ENCODE peak calls at places on chromosomes 5 and 9, in four cellular contexts. L is sciatic nerve; Y is activated CD8-positive, alpha-beta T cell treated with anti-CD3 and anti-CD28 coated beads, Interleukin-2, amount 10 ng/mL, durations not matched to agents 7 days and 5 days; F is left lung. V is an unnamed sample.

GRCh38 chr9:129131300-129132145 is 20.3 kb downstream of the PTPA start:
- ATAC-seq in L (peak), Y (peak), F (peak), V (peak)

GRCh38 chr5:148179234-148179824 is 11.0 kb downstream of the SPINK14 start:
- ATAC-seq in L (peak), Y (no peak), F (peak), V (no peak)

GRCh38 chr5:137880313-137880712 is 8.9 kb upstream of the PKD2L2 start:
- ATAC-seq in L (peak), Y (no peak), F (no peak), V (peak)

GRCh38 chr5:177335043-177335700 is 16.3 kb downstream of the LMAN2 start:
- ATAC-seq in L (no peak), Y (no peak), F (no peak), V (no peak)

GRCh38 chr9:88535226-88535931 is 401 bp downstream of the NXNL2 start:
- ATAC-seq in L (no peak), Y (peak), F (peak), V (peak)

GRCh38 chr5:112923148-112923917 is 1.3 kb upstream of the REEP5 start:
- ATAC-seq in L (no peak), Y (peak), F (no peak), V (no peak)

GRCh38 chr5:133749331-133749985 is 137.1 kb upstream of the FSTL4 start:
- ATAC-seq in L (no peak), Y (no peak), F (no peak), V (no peak)

GRCh38 chr9:120655005-120655622 is 59.2 kb downstream of the MEGF9 start:
- ATAC-seq in L (no peak), Y (peak), F (peak), V (no peak)

GRCh38 chr5:112374356-112374755 is 44.7 kb downstream of the EPB41L4A start:
- ATAC-seq in L (no peak), Y (no peak), F (no peak), V (no peak)

GRCh38 chr5:106376522-106376921 is 1294.2 kb downstream of the EFNA5 start:
- ATAC-seq in L (no peak), Y (no peak), F (no peak), V (no peak)

GRCh38 chr9:2933165-2934095 is 89.5 kb upstream of the PUM3 start:
- ATAC-seq in L (peak), Y (no peak), F (no peak), V (no peak)

GRCh38 chr5:148446591-148446990 is 62.8 kb downstream of the FBXO38 start:
- ATAC-seq in L (no peak), Y (no peak), F (no peak), V (no peak)

GRCh38 chr9:136105398-136106135 is 10.5 kb upstream of the NACC2 start:
- ATAC-seq in L (no peak), Y (no peak), F (no peak), V (peak)

GRCh38 chr9:124843635-124844034 is 9.6 kb upstream of the WDR38 start:
- ATAC-seq in L (no peak), Y (no peak), F (no peak), V (no peak)

GRCh38 chr9:93299418-93300174 is 115.7 kb downstream of the WNK2 start:
- ATAC-seq in L (no peak), Y (no peak), F (no peak), V (no peak)

GRCh38 chr9:2255128-2255527 is 240.0 kb downstream of the SMARCA2 start:
- ATAC-seq in L (no peak), Y (no peak), F (no peak), V (no peak)

GRCh38 chr9:125649315-125649714 is 57.7 kb downstream of the MAPKAP1 start:
- ATAC-seq in L (peak), Y (no peak), F (peak), V (no peak)

GRCh38 chr5:58545912-58546311 is 37.0 kb upstream of the RAB3C start:
- ATAC-seq in L (no peak), Y (no peak), F (peak), V (no peak)

GRCh38 chr9:137383453-137384115 is 39.4 kb downstream of the EXD3 start:
- ATAC-seq in L (no peak), Y (no peak), F (no peak), V (no peak)

GRCh38 chr5:73729329-73729728 is 103.3 kb downstream of the ARHGEF28 start:
- ATAC-seq in L (no peak), Y (no peak), F (no peak), V (no peak)

GRCh38 chr5:106418196-106418595 is 1252.5 kb downstream of the EFNA5 start:
- ATAC-seq in L (no peak), Y (no peak), F (no peak), V (no peak)

GRCh38 chr5:31048282-31048974 is 145.1 kb upstream of the CDH6 start:
- ATAC-seq in L (no peak), Y (no peak), F (no peak), V (no peak)

GRCh38 chr5:103452089-103452488 is 110.5 kb downstream of the NUDT12 start:
- ATAC-seq in L (no peak), Y (no peak), F (no peak), V (no peak)

GRCh38 chr5:1129725-1130082 is 17.8 kb upstream of the SLC12A7 start:
- ATAC-seq in L (no peak), Y (no peak), F (peak), V (no peak)

GRCh38 chr5:142837274-142837673 is 67.1 kb downstream of the ARHGAP26 start:
- ATAC-seq in L (peak), Y (no peak), F (peak), V (no peak)

GRCh38 chr5:42526179-42526578 is 102.9 kb downstream of the GHR start:
- ATAC-seq in L (no peak), Y (no peak), F (no peak), V (no peak)

GRCh38 chr5:145072880-145073279 is 762.3 kb downstream of the PRELID2 start:
- ATAC-seq in L (no peak), Y (no peak), F (no peak), V (no peak)

GRCh38 chr9:75983320-75983719 is 92.8 kb downstream of the PCSK5 start:
- ATAC-seq in L (no peak), Y (no peak), F (no peak), V (no peak)

GRCh38 chr5:60594715-60595114 is 105.3 kb downstream of the DEPDC1B start:
- ATAC-seq in L (no peak), Y (no peak), F (no peak), V (no peak)

GRCh38 chr5:14988210-14988609 is 116.6 kb upstream of the ANKH start:
- ATAC-seq in L (no peak), Y (no peak), F (no peak), V (no peak)

GRCh38 chr5:141934099-141934844 is 10.6 kb downstream of the DELE1 start:
- ATAC-seq in L (no peak), Y (no peak), F (no peak), V (no peak)

GRCh38 chr5:150081541-150082283 is 4.6 kb downstream of the CSF1R start:
- ATAC-seq in L (peak), Y (peak), F (peak), V (peak)

GRCh38 chr5:1152156-1152555 is 40.3 kb upstream of the SLC12A7 start:
- ATAC-seq in L (no peak), Y (peak), F (no peak), V (no peak)

GRCh38 chr5:61280205-61280604 is 51.9 kb upstream of the ZSWIM6 start:
- ATAC-seq in L (no peak), Y (no peak), F (peak), V (no peak)

GRCh38 chr5:60287174-60287771 is 393.7 kb upstream of the PDE4D start:
- ATAC-seq in L (no peak), Y (no peak), F (peak), V (no peak)

GRCh38 chr9:89874351-89875321 is 269.8 kb downstream of the GADD45G start:
- ATAC-seq in L (no peak), Y (no peak), F (peak), V (no peak)